ENCODE peak calls at places on chromosomes 4 and X, in eight cellular contexts. E is aorta; V is CD4-positive, alpha-beta T cell; R is left lung; I is pancreas; H is psoas muscle; T is right cardiac atrium; W is naive thymus-derived CD4-positive, alpha-beta T cell. M is an unnamed sample. For H3K9me3, the result is how much of the 10 kb centered on the place peaks cover.

GRCh38 chr4:25860586-25861421 is 2.0 kb downstream of the SEL1L3 start:
- ATAC-seq in E (no peak), V (no peak), R (peak), I (no peak), H (peak), T (no peak), W (peak), M (peak)

GRCh38 chr4:142264961-142265360 is 581.1 kb downstream of the INPP4B start:
- ATAC-seq in E (no peak), V (no peak), R (no peak), I (peak), H (peak), T (peak), W (no peak), M (no peak)

GRCh38 chr4:121253961-121254360 is 89.8 kb upstream of the TNIP3 start:
- ATAC-seq in E (peak), V (peak), R (no peak), I (no peak), H (no peak), T (no peak), W (peak), M (no peak)

GRCh38 chr4:184812651-184813181 is 13.1 kb downstream of the ACSL1 start:
- ATAC-seq in E (no peak), V (no peak), R (no peak), I (no peak), H (no peak), T (peak), W (no peak), M (no peak)

GRCh38 chr4:12186526-12186925 is 757.8 kb upstream of the HS3ST1 start:
- ATAC-seq in E (no peak), V (no peak), R (no peak), I (no peak), H (no peak), T (no peak), W (no peak), M (no peak)

GRCh38 chr4:122469457-122469856 is 12.9 kb upstream of the IL2 start:
- ATAC-seq in E (no peak), V (no peak), R (no peak), I (no peak), H (no peak), T (no peak), W (no peak), M (no peak)

GRCh38 chrX:150690126-150690525 is 3.1 kb upstream of the MTMR1 start:
- ATAC-seq in E (no peak), V (no peak), R (no peak), I (no peak), H (no peak), T (no peak), W (no peak), M (no peak)

GRCh38 chrX:370244-370962 is 16.3 kb downstream of the PPP2R3B start:
- ATAC-seq in E (no peak), V (no peak), R (no peak), I (no peak), H (peak), T (peak), W (no peak), M (no peak)

GRCh38 chr4:103928370-103928769 is 208.6 kb upstream of the TACR3 start:
- ATAC-seq in E (no peak), V (no peak), R (no peak), I (no peak), H (no peak), T (no peak), W (no peak), M (no peak)

GRCh38 chr4:105060628-105061027 is 86.0 kb upstream of the TET2 start:
- ATAC-seq in E (no peak), V (peak), R (peak), I (peak), H (no peak), T (peak), W (peak), M (peak)

GRCh38 chr4:137961051-137961438 is 281.1 kb downstream of the SLC7A11 start:
- ATAC-seq in E (no peak), V (no peak), R (peak), I (no peak), H (peak), T (peak), W (no peak), M (no peak)

GRCh38 chr4:148254818-148255366 is 187.3 kb downstream of the NR3C2 start:
- ATAC-seq in E (no peak), V (no peak), R (no peak), I (no peak), H (no peak), T (no peak), W (no peak), M (no peak)
- H3K9me3 ChIP-seq in E (under half), V (under half), R (under half), I (under half), H (under half), T (under half), W (under half), M (under half)

GRCh38 chrX:119693996-119694451 is 1.1 kb upstream of the SEPTIN6 start:
- ATAC-seq in E (no peak), V (no peak), R (no peak), I (no peak), H (no peak), T (peak), W (no peak), M (no peak)

GRCh38 chrX:119693032-119693995 is at the start of gene SEPTIN6:
- ATAC-seq in E (peak), V (peak), R (peak), I (peak), H (peak), T (peak), W (peak), M (peak)

GRCh38 chrX:119688856-119689455 is 4.0 kb downstream of the SEPTIN6 start:
- ATAC-seq in E (no peak), V (peak), R (no peak), I (no peak), H (no peak), T (no peak), W (peak), M (no peak)

GRCh38 chrX:119692241-119693031 is 532 bp downstream of the SEPTIN6 start:
- ATAC-seq in E (peak), V (peak), R (peak), I (peak), H (peak), T (peak), W (peak), M (peak)

GRCh38 chrX:119690921-119691716 is 1.8 kb downstream of the SEPTIN6 start:
- ATAC-seq in E (no peak), V (peak), R (no peak), I (no peak), H (no peak), T (no peak), W (no peak), M (no peak)
- H3K9me3 ChIP-seq in E (under half), V (under half), R (under half), I (under half), H (under half), T (under half), W (under half), M (under half)

GRCh38 chrX:99602107-99602506 is 808.0 kb downstream of the PCDH19 start:
- ATAC-seq in E (no peak), V (no peak), R (no peak), I (no peak), H (no peak), T (no peak), W (no peak), M (no peak)

DNA sequence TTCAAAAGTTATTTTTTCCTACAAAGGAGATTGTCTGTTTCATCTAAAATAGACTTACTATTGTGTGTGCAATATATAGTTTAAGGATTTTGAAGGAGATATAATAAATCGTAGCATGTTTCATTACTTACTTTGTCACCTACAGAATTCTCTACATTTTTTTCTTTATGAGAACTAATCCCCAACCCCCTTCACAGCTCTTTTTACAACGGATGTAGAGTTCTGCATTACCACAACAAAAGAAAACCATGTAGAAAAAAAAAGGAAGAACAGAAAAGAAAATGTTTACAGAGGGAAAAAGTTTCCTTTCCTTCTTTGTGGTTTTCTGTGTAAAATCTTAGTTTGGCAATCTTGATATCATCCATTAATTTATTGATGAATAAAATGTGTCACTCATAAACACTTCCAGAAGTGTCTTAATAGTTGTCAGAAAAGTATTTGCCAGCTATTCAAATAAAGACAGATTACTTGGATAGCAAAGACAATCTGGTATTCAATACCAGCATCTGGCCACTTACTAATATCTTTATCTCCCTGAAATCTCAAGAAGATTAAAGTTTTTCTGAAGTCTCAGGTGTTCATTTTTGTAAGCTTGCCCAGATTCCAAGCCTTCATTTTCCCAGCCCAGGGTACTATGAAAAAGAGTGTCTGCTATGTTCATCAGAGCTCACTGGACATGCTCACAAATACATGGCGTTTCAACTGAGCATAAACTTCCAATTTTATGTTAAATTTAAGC is 806.8 kb downstream of the PCDH19 start:
- ATAC-seq in E (no peak), V (no peak), R (no peak), I (no peak), H (no peak), T (no peak), W (no peak), M (no peak)
- H3K9me3 ChIP-seq in E (under half), V (under half), R (under half), I (under half), H (under half), T (under half), W (under half), M (under half)

GRCh38 chrX:119735467-119735866 is 22.9 kb upstream of the SOWAHD start:
- ATAC-seq in E (no peak), V (no peak), R (no peak), I (no peak), H (peak), T (peak), W (no peak), M (no peak)

GRCh38 chrX:119734897-119735339 is 23.5 kb upstream of the SOWAHD start:
- ATAC-seq in E (no peak), V (no peak), R (peak), I (peak), H (peak), T (peak), W (no peak), M (peak)

DNA sequence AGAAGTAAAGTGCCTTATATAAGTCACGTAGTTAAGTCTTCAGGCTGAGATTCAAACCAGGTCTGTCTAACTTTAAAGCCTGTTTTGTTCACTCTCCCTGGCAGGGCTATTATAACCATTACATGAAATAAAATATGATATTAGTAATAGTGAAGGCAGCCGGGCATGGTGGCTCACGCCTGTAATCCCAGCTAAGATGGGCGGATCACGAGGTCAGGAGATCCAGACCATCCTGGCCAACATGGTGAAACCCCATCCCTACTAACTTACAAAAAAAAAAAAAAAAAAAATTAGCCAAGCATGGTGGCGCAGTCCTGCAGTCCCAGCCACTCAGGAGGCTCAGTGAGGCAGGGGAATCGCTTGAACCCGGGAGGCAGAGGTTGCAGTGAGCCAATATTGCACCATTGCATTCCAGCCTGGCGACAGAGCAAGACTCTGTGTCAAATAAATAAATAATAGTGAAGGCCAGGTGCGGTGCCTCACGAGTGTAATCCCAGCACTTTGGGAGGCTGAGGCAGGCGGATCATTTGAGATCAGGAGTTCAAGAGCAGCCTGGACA is 22.1 kb upstream of the SOWAHD start:
- ATAC-seq in E (no peak), V (no peak), R (no peak), I (no peak), H (peak), T (no peak), W (no peak), M (no peak)
- H3K9me3 ChIP-seq in E (under half), V (under half), R (under half), I (under half), H (under half), T (under half), W (under half), M (under half)

DNA sequence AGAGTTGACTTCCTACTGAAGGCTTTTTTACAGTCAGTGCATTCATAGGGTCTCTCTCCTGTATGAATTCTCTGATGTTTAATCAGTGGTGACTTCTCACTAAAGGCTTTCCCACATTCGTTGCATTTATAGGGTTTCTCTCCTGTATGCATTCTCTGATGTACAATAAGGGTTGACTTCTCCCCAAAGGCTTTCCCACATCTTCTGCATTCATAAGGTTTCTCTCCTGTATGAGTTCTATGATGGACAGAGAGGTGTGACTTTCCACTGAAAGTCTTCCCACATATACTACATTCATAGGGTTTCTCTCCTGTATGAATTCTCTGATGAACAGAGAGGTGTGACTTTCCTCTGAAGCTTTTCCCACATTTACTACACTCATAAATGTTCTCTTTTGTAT is 45.2 kb downstream of the ZNF674 start:
- ATAC-seq in E (no peak), V (no peak), R (no peak), I (no peak), H (no peak), T (no peak), W (no peak), M (no peak)
- H3K9me3 ChIP-seq in E (under half), V (half or more), R (under half), I (under half), H (half or more), T (under half), W (under half), M (under half)